ENCODE peak calls at places on chromosomes 2 and 18, in ten cellular contexts. I is lung; T is thoracic aorta; H is adipocyte; R is endothelial cell of umbilical vein; X is left ventricle myocardium inferior; Y is GM23248; V is testis; S is effector memory CD4-positive, alpha-beta T cell; B is PC-9. K is an unnamed sample.

GRCh38 chr2:56763683-56764082 is 579.9 kb downstream of the CCDC85A start:
- DNase-seq in I (no peak), Y (no peak), V (no peak), B (no peak), X (no peak), S (no peak), R (no peak), H (no peak), T (no peak), K (no peak)

GRCh38 chr18:9178557-9178956 is 42.0 kb downstream of the ANKRD12 start:
- DNase-seq in B (no peak), R (no peak), T (no peak), S (no peak), H (no peak), Y (peak; percentile 7), V (no peak), X (no peak), I (no peak), K (no peak)

GRCh38 chr18:30409120-30409519 is 633.4 kb downstream of the DSC3 start:
- DNase-seq in X (no peak), B (no peak), H (no peak), S (no peak), Y (no peak), V (no peak), R (no peak), I (no peak), T (no peak), K (no peak)

GRCh38 chr2:121360566-121361300 is 75.7 kb upstream of the TFCP2L1 start:
- DNase-seq in S (no peak), X (peak; percentile 46), T (peak; percentile 27), H (peak; percentile 39), V (no peak), I (peak; percentile 63), Y (peak; percentile 97), R (peak; percentile 78), B (peak; percentile 29), K (no peak)

GRCh38 chr2:132373391-132374135 is 43.0 kb upstream of the GPR39 start:
- DNase-seq in B (no peak), Y (no peak), V (no peak), I (no peak), X (no peak), T (no peak), H (peak; percentile 48), S (no peak), R (no peak), K (no peak)

GRCh38 chr2:137888845-137889244 is 75.4 kb upstream of the HNMT start:
- DNase-seq in H (peak; percentile 28), S (no peak), I (no peak), X (peak; percentile 19), V (peak; percentile 59), T (no peak), B (peak; percentile 54), Y (peak; percentile 23), R (peak; percentile 31), K (peak; percentile 18)

GRCh38 chr2:25517701-25518100 is 155.7 kb downstream of the DTNB start:
- DNase-seq in B (no peak), T (no peak), H (peak; percentile 31), X (no peak), S (no peak), I (no peak), Y (no peak), V (no peak), R (no peak), K (no peak)

GRCh38 chr18:25420091-25420490 is 68.1 kb upstream of the ZNF521 start:
- DNase-seq in S (no peak), T (no peak), Y (no peak), H (no peak), V (no peak), X (no peak), B (no peak), I (no peak), R (no peak), K (no peak)

GRCh38 chr2:30656079-30656478 is 151.2 kb downstream of the CAPN13 start:
- DNase-seq in X (no peak), V (no peak), H (no peak), T (no peak), R (no peak), I (peak; percentile 18), B (no peak), Y (peak; percentile 43), S (no peak), K (no peak)

GRCh38 chr2:209208211-209208610 is 215.6 kb upstream of the MAP2 start:
- DNase-seq in I (peak; percentile 28), R (no peak), X (no peak), H (no peak), S (no peak), V (peak; percentile 39), Y (peak; percentile 39), T (no peak), B (peak; percentile 12), K (peak; percentile 20)

GRCh38 chr2:235505210-235505741 is 11.4 kb downstream of the AGAP1 start:
- DNase-seq in X (no peak), V (no peak), Y (no peak), S (no peak), I (no peak), H (no peak), R (peak; percentile 26), B (no peak), T (no peak), K (peak; percentile 76)

GRCh38 chr2:74333175-74333574 is 10.0 kb downstream of the SLC4A5 start:
- DNase-seq in Y (peak; percentile 67), R (peak; percentile 51), T (no peak), S (no peak), H (peak; percentile 34), B (peak; percentile 31), X (no peak), I (no peak), V (peak; percentile 56), K (peak; percentile 43)

GRCh38 chr2:219490186-219490585 is 8.5 kb upstream of the GMPPA start:
- DNase-seq in T (no peak), B (no peak), I (no peak), X (no peak), R (no peak), Y (no peak), H (no peak), V (no peak), S (no peak), K (peak; percentile 89)

GRCh38 chr2:75612862-75613243 is 33.7 kb upstream of the MRPL19 start:
- DNase-seq in X (no peak), B (no peak), V (no peak), H (no peak), R (no peak), S (no peak), Y (no peak), I (no peak), T (no peak), K (no peak)

GRCh38 chr2:156083707-156084494 is 248.6 kb downstream of the NR4A2 start:
- DNase-seq in B (peak; percentile 24), S (no peak), X (no peak), V (peak; percentile 79), I (no peak), T (no peak), R (no peak), Y (peak; percentile 2), H (no peak), K (no peak)

GRCh38 chr2:150062416-150062815 is 425.1 kb downstream of the RND3 start:
- DNase-seq in I (no peak), H (peak; percentile 30), T (no peak), B (no peak), Y (peak; percentile 66), V (no peak), R (no peak), X (no peak), S (no peak), K (no peak)

DNA sequence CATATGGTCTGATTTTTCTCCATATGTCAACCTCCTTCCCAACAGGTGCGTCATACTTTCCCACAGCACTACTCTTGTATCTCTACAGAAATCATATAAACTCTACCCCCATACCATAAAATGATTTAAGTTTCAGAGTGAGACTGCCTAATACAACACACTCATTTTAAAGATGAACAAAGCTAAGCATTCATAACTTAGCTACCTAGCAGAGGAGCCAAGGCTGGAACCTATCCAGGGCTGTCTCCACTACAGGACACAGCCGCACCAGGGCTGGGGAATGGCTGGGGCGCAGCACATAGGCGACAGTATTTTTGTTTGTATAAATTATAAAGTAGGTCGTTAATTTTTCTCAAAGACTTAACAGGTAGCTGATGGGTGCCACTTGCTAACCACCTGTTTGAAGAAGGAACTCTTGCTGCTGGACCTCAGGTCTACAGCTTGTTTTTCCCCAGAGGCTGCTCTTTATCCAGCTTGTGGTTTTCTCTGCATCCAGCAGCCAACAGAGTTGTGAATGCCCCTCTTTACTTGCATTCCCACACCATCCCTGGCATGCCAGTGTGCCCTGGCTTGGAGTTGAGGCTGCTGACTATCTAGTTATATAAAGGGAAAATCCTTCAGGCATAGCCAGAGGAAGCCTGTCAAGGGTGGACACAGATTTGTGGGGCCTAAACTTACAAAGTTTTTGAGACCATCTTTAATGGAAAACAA is 62.0 kb downstream of the HNRNPLL start:
- DNase-seq in R (no peak), S (no peak), V (peak; percentile 73), H (no peak), Y (no peak), B (no peak), T (no peak), X (no peak), I (no peak), K (no peak)
- H3K27me3 ChIP-seq in R (no peaks in the 10 kb centered on the region), S (no peaks in the 10 kb centered on the region), V (no peaks in the 10 kb centered on the region), H (no peaks in the 10 kb centered on the region), Y (no peaks in the 10 kb centered on the region), B (no peaks in the 10 kb centered on the region), T (no peaks in the 10 kb centered on the region), X (peaks cover 4% of the 10 kb centered on the region), I (no peaks in the 10 kb centered on the region), K (no peaks in the 10 kb centered on the region)

DNA sequence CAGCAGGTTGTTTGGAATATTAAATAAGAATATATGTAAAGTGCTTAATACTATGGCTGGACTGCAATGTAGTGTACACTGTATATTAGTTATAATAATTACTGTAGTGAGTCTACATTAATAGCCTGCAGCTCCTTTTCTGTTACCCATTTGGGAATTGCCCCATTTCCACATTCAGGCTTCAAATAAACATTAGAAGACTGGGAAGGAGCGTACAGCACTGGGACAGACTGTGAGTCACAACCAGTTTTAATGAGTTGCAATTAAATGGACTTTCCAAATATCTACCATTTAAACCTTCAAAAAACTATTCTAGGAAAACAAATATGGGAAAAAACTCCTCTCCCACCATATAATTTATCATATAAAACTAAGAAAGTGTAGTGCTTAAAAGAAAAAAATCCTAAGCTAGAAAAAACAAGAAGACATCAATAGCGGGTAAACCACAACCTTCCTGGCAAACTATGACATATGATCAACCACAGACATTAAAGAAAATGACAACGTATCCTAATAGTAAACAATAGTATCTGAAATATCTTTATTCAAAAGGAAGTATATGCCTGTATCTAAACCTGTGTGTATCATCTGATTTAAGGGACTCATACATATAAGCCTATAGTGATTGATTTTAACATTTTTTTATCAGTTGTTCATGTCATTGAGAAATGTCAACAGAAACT is 86.1 kb downstream of the TRIP12 start:
- DNase-seq in S (no peak), R (no peak), I (no peak), T (no peak), X (no peak), H (no peak), B (no peak), Y (peak; percentile 44), V (no peak), K (no peak)
- H3K36me3 ChIP-seq in S (peaks cover 14% of the 10 kb centered on the region), R (peaks cover 2% of the 10 kb centered on the region), I (peaks cover 16% of the 10 kb centered on the region), T (peaks cover 5% of the 10 kb centered on the region), X (peaks cover 36% of the 10 kb centered on the region), H (peaks cover 65% of the 10 kb centered on the region), B (peaks cover 19% of the 10 kb centered on the region), Y (peaks cover 47% of the 10 kb centered on the region), V (no peaks in the 10 kb centered on the region), K (peaks cover 2% of the 10 kb centered on the region)

GRCh38 chr2:44938287-44939073 is 3.0 kb upstream of the SIX3 start:
- DNase-seq in X (no peak), H (peak; percentile 41), R (no peak), I (no peak), S (no peak), B (peak; percentile 71), V (no peak), T (no peak), Y (peak; percentile 43), K (peak; percentile 78)
- H3K27me3 ChIP-seq in X (peaks cover 100% of the 10 kb centered on the region), H (peaks cover 60% of the 10 kb centered on the region), R (peaks cover 81% of the 10 kb centered on the region), I (peaks cover 21% of the 10 kb centered on the region), S (peaks cover 56% of the 10 kb centered on the region), B (no peaks in the 10 kb centered on the region), V (peaks cover 5% of the 10 kb centered on the region), T (peaks cover 31% of the 10 kb centered on the region), Y (peaks cover 93% of the 10 kb centered on the region), K (peaks cover 98% of the 10 kb centered on the region)

GRCh38 chr2:65097844-65098243 is 32.1 kb downstream of the RAB1A start:
- DNase-seq in T (no peak), I (no peak), Y (no peak), B (no peak), X (no peak), V (no peak), H (no peak), S (no peak), R (no peak), K (no peak)
- H3K36me3 ChIP-seq in T (peaks cover 25% of the 10 kb centered on the region), I (peaks cover 18% of the 10 kb centered on the region), Y (peaks cover 77% of the 10 kb centered on the region), B (peaks cover 41% of the 10 kb centered on the region), X (peaks cover 72% of the 10 kb centered on the region), V (no peaks in the 10 kb centered on the region), H (peaks cover 84% of the 10 kb centered on the region), S (peaks cover 43% of the 10 kb centered on the region), R (peaks cover 7% of the 10 kb centered on the region), K (peaks cover under 1% of the 10 kb centered on the region)